ENCODE peak calls at places on chromosomes 7 and 10, in eight cellular contexts. R is lung; J is iris pigment epithelial cell; K is NCI-H524 treated with DMSO at 0.1 percent for 48 hours; N is stimulated activated CD8-positive, alpha-beta memory T cell treated with anti-CD3 and anti-CD28 coated beads, Interleukin-2, amount 100 ng/mL, for 48 hours; M is activated naive CD4-positive, alpha-beta T cell treated with Interleukin-2 at 50 U/mL for 16 hours; A is fibroblast of pulmonary artery; X is right cardiac atrium. L is an unnamed sample.

GRCh38 chr7:120421151-120421651 is 148.2 kb downstream of the KCND2 start:
- DNase-seq in R (no peak), J (no peak), K (no peak), N (no peak), M (no peak), A (no peak), X (no peak), L (no peak)

GRCh38 chr7:17022915-17023314 is 141.1 kb upstream of the AGR3 start:
- DNase-seq in R (no peak), J (no peak), K (no peak), N (no peak), M (peak), A (no peak), X (no peak), L (no peak)

GRCh38 chr7:19107392-19108147 is 9.9 kb downstream of the TWIST1 start:
- DNase-seq in R (no peak), J (peak), K (no peak), N (no peak), M (no peak), A (peak), X (peak), L (no peak)

GRCh38 chr7:158908552-158908951 is 52.2 kb downstream of the DYNC2I1 start:
- DNase-seq in R (no peak), J (no peak), K (no peak), N (no peak), M (no peak), A (no peak), X (no peak), L (no peak)

GRCh38 chr7:21967500-21968099 is 21.9 kb upstream of the CDCA7L start:
- DNase-seq in R (no peak), J (peak), K (no peak), N (no peak), M (no peak), A (no peak), X (no peak), L (no peak)

GRCh38 chr10:46077141-46077554 is 31.1 kb upstream of the MSMB start:
- DNase-seq in R (no peak), J (peak), K (no peak), N (no peak), M (no peak), A (peak), X (no peak), L (no peak)

GRCh38 chr10:3048114-3049019 is 19.0 kb upstream of the PFKP start:
- DNase-seq in R (no peak), J (peak), K (no peak), N (no peak), M (no peak), A (peak), X (peak), L (no peak)

GRCh38 chr10:110471566-110472139 is 26.1 kb upstream of the DUSP5 start:
- DNase-seq in R (no peak), J (peak), K (no peak), N (no peak), M (no peak), A (peak), X (no peak), L (no peak)

GRCh38 chr7:34081931-34082330 is 176.6 kb downstream of the BMPER start:
- DNase-seq in R (no peak), J (no peak), K (no peak), N (no peak), M (no peak), A (no peak), X (no peak), L (no peak)

GRCh38 chr7:77580762-77581350 is 43.8 kb downstream of the PTPN12 start:
- DNase-seq in R (peak), J (peak), K (no peak), N (no peak), M (no peak), A (peak), X (no peak), L (no peak)

GRCh38 chr10:23345861-23346260 is 1.3 kb upstream of the C10orf67 start:
- DNase-seq in R (no peak), J (peak), K (no peak), N (no peak), M (no peak), A (peak), X (no peak), L (no peak)

GRCh38 chr10:132551093-132551807 is 13.7 kb downstream of the INPP5A start:
- DNase-seq in R (no peak), J (peak), K (no peak), N (no peak), M (no peak), A (no peak), X (no peak), L (no peak)

GRCh38 chr7:134710854-134711624 is 64.4 kb downstream of the BPGM start:
- DNase-seq in R (no peak), J (no peak), K (no peak), N (peak), M (peak), A (no peak), X (no peak), L (no peak)

GRCh38 chr7:108202743-108203142 is 72.6 kb upstream of the LAMB4 start:
- DNase-seq in R (no peak), J (no peak), K (no peak), N (no peak), M (no peak), A (no peak), X (no peak), L (no peak)

GRCh38 chr7:150756858-150757257 is 19.6 kb downstream of the GIMAP5 start:
- DNase-seq in R (no peak), J (no peak), K (no peak), N (no peak), M (no peak), A (peak), X (no peak), L (no peak)

GRCh38 chr10:68572151-68572550 is 12.0 kb downstream of the TET1 start:
- DNase-seq in R (no peak), J (no peak), K (no peak), N (no peak), M (no peak), A (no peak), X (no peak), L (no peak)

GRCh38 chr10:113454341-113455061 is 98.4 kb upstream of the HABP2 start:
- DNase-seq in R (no peak), J (peak), K (no peak), N (peak), M (no peak), A (peak), X (peak), L (no peak)

GRCh38 chr10:132972986-132973902 is 30.9 kb upstream of the CFAP46 start:
- DNase-seq in R (no peak), J (no peak), K (no peak), N (no peak), M (no peak), A (no peak), X (no peak), L (no peak)

GRCh38 chr10:129305046-129305445 is 162.0 kb upstream of the MGMT start:
- DNase-seq in R (no peak), J (no peak), K (no peak), N (no peak), M (no peak), A (peak), X (no peak), L (no peak)

GRCh38 chr7:94620703-94621118 is 35.2 kb downstream of the SGCE start:
- DNase-seq in R (peak), J (peak), K (no peak), N (peak), M (peak), A (peak), X (peak), L (peak)

GRCh38 chr7:98314469-98314868 is 33.0 kb downstream of the BRI3 start:
- DNase-seq in R (no peak), J (peak), K (no peak), N (no peak), M (no peak), A (peak), X (no peak), L (no peak)

GRCh38 chr10:99370993-99371392 is 41.8 kb downstream of the CNNM1 start:
- DNase-seq in R (no peak), J (peak), K (peak), N (no peak), M (no peak), A (peak), X (no peak), L (no peak)

GRCh38 chr7:90655566-90655965 is 59.4 kb downstream of the CDK14 start:
- DNase-seq in R (no peak), J (peak), K (no peak), N (no peak), M (no peak), A (peak), X (no peak), L (no peak)

GRCh38 chr10:15035385-15036301 is 8.1 kb upstream of the OLAH start:
- DNase-seq in R (peak), J (peak), K (no peak), N (no peak), M (no peak), A (peak), X (peak), L (no peak)

GRCh38 chr7:158355456-158356065 is 232.1 kb downstream of the PTPRN2 start:
- DNase-seq in R (no peak), J (peak), K (no peak), N (no peak), M (no peak), A (no peak), X (no peak), L (no peak)

GRCh38 chr7:33640732-33641131 is 264.6 kb upstream of the BMPER start:
- DNase-seq in R (no peak), J (no peak), K (no peak), N (no peak), M (no peak), A (no peak), X (no peak), L (no peak)

GRCh38 chr10:35336921-35337741 is 822 bp downstream of the CCNY start:
- DNase-seq in R (peak), J (peak), K (no peak), N (no peak), M (peak), A (no peak), X (peak), L (no peak)

GRCh38 chr7:105877736-105878135 is 1.3 kb upstream of the ATXN7L1 start:
- DNase-seq in R (no peak), J (no peak), K (no peak), N (no peak), M (no peak), A (peak), X (no peak), L (no peak)

GRCh38 chr10:84098667-84099066 is 40.6 kb upstream of the GHITM start:
- DNase-seq in R (no peak), J (no peak), K (no peak), N (no peak), M (no peak), A (no peak), X (no peak), L (no peak)

GRCh38 chr7:67375427-67375826 is 378.8 kb downstream of the TYW1 start:
- DNase-seq in R (no peak), J (no peak), K (no peak), N (no peak), M (no peak), A (no peak), X (no peak), L (no peak)

GRCh38 chr7:156147771-156148504 is 335.7 kb upstream of the SHH start:
- DNase-seq in R (no peak), J (no peak), K (no peak), N (no peak), M (no peak), A (no peak), X (no peak), L (no peak)

GRCh38 chr7:5423272-5423843 is at the start of gene TNRC18:
- DNase-seq in R (peak), J (no peak), K (no peak), N (no peak), M (no peak), A (no peak), X (peak), L (no peak)

GRCh38 chr10:1047937-1048336 is 982 bp downstream of the IDI1 start:
- DNase-seq in R (no peak), J (no peak), K (no peak), N (no peak), M (no peak), A (no peak), X (no peak), L (no peak)

GRCh38 chr10:49689882-49690510 is 10.5 kb downstream of the C10orf53 start:
- DNase-seq in R (no peak), J (no peak), K (no peak), N (no peak), M (no peak), A (no peak), X (no peak), L (no peak)

GRCh38 chr7:37408885-37409248 is 39.8 kb downstream of the ELMO1 start:
- DNase-seq in R (no peak), J (no peak), K (no peak), N (no peak), M (peak), A (no peak), X (no peak), L (no peak)

GRCh38 chr10:12849351-12850181 is 151.9 kb downstream of the CCDC3 start:
- DNase-seq in R (no peak), J (no peak), K (no peak), N (no peak), M (no peak), A (peak), X (no peak), L (no peak)

GRCh38 chr7:20578257-20578771 is 37.2 kb upstream of the ABCB5 start:
- DNase-seq in R (no peak), J (no peak), K (no peak), N (no peak), M (no peak), A (no peak), X (no peak), L (no peak)

GRCh38 chr10:131657318-131657984 is 243.4 kb upstream of the PPP2R2D start:
- DNase-seq in R (no peak), J (no peak), K (no peak), N (no peak), M (no peak), A (no peak), X (no peak), L (no peak)

GRCh38 chr7:73504017-73504416 is 18.1 kb downstream of the BAZ1B start:
- DNase-seq in R (no peak), J (no peak), K (no peak), N (no peak), M (no peak), A (no peak), X (no peak), L (no peak)

GRCh38 chr10:31656820-31657470 is 271.7 kb downstream of the ARHGAP12 start:
- DNase-seq in R (no peak), J (no peak), K (no peak), N (no peak), M (no peak), A (no peak), X (no peak), L (no peak)

L was measured in GM12892.